ENCODE peak calls at places on chromosomes 6 and 20, in five cellular contexts. U is tibial nerve, O is esophagus squamous epithelium, P is body of pancreas, A is sigmoid colon. H is an unnamed sample. For H3K27me3, the result is how much of the 10 kb centered on the place peaks cover.

GRCh38 chr6:61210549-61210948 is 1075.5 kb downstream of the KHDRBS2 start:
- DNase-seq in P (no peak), U (no peak), O (no peak), A (no peak), H (no peak)

GRCh38 chr6:45915776-45916348 is 99.8 kb downstream of the CLIC5 start:
- DNase-seq in A (no peak), P (no peak), U (no peak), O (no peak), H (no peak)

GRCh38 chr20:41513829-41514228 is 104.3 kb downstream of the CHD6 start:
- DNase-seq in A (no peak), U (no peak), O (no peak), P (no peak), H (no peak)

GRCh38 chr6:125477849-125478248 is 176.1 kb upstream of the HDDC2 start:
- DNase-seq in O (no peak), A (no peak), U (no peak), P (no peak), H (no peak)

GRCh38 chr20:60262967-60263603 is 304.9 kb downstream of the CDH26 start:
- DNase-seq in P (peak), O (no peak), A (no peak), U (no peak), H (no peak)

GRCh38 chr6:157539900-157540752 is 159.1 kb downstream of the ZDHHC14 start:
- DNase-seq in U (no peak), P (no peak), A (no peak), O (no peak), H (no peak)

GRCh38 chr20:25277941-25278521 is 30.1 kb downstream of the PYGB start:
- DNase-seq in A (peak), O (no peak), P (peak), U (peak), H (no peak)

GRCh38 chr6:34745277-34746103 is 11.8 kb upstream of the SNRPC start:
- DNase-seq in U (no peak), P (peak), A (no peak), O (no peak), H (peak)

GRCh38 chr6:32972353-32973143 is 4.2 kb downstream of the BRD2 start:
- DNase-seq in O (no peak), P (peak), A (peak), U (no peak), H (no peak)

GRCh38 chr6:114227944-114228343 is 114.9 kb downstream of the HS3ST5 start:
- DNase-seq in O (no peak), A (no peak), P (no peak), U (no peak), H (no peak)

GRCh38 chr20:5000263-5001173 is 792 bp downstream of the SLC23A2 start:
- DNase-seq in P (peak), U (peak), O (no peak), A (peak), H (no peak)

GRCh38 chr6:135837735-135838449 is 13.6 kb upstream of the PDE7B start:
- DNase-seq in O (no peak), P (no peak), A (no peak), U (no peak), H (no peak)

GRCh38 chr6:107217248-107217647 is 101.9 kb upstream of the BEND3 start:
- DNase-seq in P (no peak), U (no peak), A (no peak), O (no peak), H (no peak)

GRCh38 chr6:159116343-159116742 is 52.9 kb upstream of the FNDC1 start:
- DNase-seq in O (no peak), U (no peak), P (no peak), A (no peak), H (no peak)

GRCh38 chr6:104702126-104702841 is 157.4 kb downstream of the HACE1 start:
- DNase-seq in U (no peak), P (no peak), A (no peak), O (no peak), H (no peak)

DNA sequence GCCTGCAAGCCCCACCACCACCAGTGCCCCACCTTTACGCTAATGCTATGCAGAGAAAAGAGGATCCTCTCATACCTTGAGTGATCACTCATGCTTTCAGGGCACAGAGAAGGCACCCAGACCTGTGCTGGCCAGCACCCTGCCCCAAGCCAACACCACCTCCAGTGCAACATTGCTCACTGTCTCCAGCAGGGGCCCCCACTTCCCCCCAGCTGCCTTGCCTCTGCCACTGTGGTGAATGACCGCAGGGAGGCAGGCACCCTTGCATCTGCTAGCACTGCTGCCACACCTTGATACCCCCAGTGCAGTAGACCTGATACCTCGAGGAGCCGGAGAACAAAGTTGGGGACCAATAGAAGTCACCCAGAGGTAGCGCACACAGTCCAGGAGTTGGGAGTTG is 139.2 kb upstream of the PLN start:
- DNase-seq in A (no peak), O (no peak), U (no peak), P (no peak), H (no peak)
- TF ChIP-seq CTCF in A (no peak), O (no peak), U (no peak), P (no peak), H (no peak)

GRCh38 chr20:33233129-33233774 is 2.5 kb upstream of the BPIFA1 start:
- DNase-seq in O (no peak), P (no peak), A (no peak), U (no peak), H (no peak)
- H3K27me3 ChIP-seq in O (under half), P (under half), A (under half), U (under half), H (under half)

GRCh38 chr6:31585531-31585930 is 546 bp upstream of the LST1 start:
- DNase-seq in O (no peak), P (no peak), U (no peak), A (no peak), H (no peak)
- TF ChIP-seq CTCF in O (no peak), P (no peak), U (no peak), A (no peak), H (peak)

GRCh38 chr20:63015147-63015664 is 8.4 kb upstream of the BHLHE23 start:
- DNase-seq in U (no peak), A (no peak), P (no peak), O (no peak), H (no peak)
- H3K27me3 ChIP-seq in U (half or more), A (half or more), P (under half), O (under half), H (half or more)

DNA sequence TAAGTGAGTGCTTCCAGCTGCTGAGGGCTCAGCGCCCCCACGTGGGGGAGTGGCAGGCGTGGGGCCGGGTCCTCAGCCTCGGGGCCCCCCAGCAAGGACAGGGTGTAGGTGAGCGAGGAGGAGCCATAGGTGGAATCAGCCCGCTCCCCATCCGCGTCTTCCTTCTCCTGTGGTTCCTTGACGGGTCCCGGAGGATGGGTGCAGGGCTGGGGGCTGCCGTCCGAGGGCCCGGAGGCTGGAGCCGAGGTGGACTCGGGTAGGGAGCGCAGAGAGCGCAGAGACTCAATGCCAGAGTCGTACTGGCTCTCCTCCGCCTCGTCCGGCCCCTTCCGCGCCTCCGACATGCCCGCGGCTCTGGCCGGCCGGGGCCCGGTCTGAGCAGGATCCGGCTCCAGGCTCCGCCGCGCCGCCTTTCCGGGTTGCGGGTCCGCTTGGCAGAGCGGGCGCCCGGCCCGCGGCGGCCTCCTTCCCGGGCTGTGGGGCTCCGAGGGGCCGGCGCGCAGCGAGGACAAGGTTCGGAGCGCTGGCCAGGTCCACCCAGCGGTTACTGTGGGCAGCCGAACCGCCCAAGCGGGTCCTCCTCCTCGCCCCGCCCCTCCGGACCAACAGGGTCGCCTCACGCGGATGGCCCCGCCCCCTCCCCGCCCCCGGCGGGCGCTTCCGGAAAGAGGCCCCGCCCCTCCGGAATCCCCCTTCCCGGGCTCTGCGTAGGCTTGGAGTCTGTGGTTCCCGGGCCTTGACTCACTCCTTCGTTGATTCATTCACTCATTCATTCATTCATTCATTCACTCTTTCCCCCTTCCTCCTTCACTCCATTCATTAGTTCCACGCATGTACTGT is at the start of gene NFKBIE:
- DNase-seq in O (no peak), A (peak), P (peak), U (peak), H (peak)
- TF ChIP-seq CTCF in O (no peak), A (no peak), P (no peak), U (peak), H (peak)

GRCh38 chr20:22430746-22431168 is 153.6 kb downstream of the FOXA2 start:
- DNase-seq in P (no peak), O (no peak), A (no peak), U (no peak), H (no peak)
- H3K27me3 ChIP-seq in P (under half), O (under half), A (under half), U (under half), H (under half)

GRCh38 chr6:12147557-12148316 is 135.6 kb downstream of the HIVEP1 start:
- DNase-seq in A (no peak), O (no peak), U (no peak), P (no peak), H (no peak)
- TF ChIP-seq CTCF in A (no peak), O (no peak), U (no peak), P (no peak), H (peak)

H was measured in AG04450.